ENCODE peak calls at places on chromosome 22, in ten cellular contexts. G is CD8-positive, alpha-beta T cell; U is GM23248; W is prostate gland; D is IMR-90; K is left ventricle myocardium inferior; R is cardiac fibroblast; P is lower leg skin; V is tibial artery; B is right cardiac atrium. E is an unnamed sample.

GRCh38 chr22:35538801-35539321 is 1.8 kb upstream of the RASD2 start:
- DNase-seq in K (no peak), P (no peak), R (no peak), B (no peak), W (no peak), D (no peak), V (no peak), G (no peak), U (peak; percentile 57), E (peak; percentile 45)

GRCh38 chr22:28837640-28838039 is 37.3 kb upstream of the XBP1 start:
- DNase-seq in V (no peak), W (no peak), P (no peak), R (no peak), G (no peak), K (no peak), U (no peak), B (no peak), D (no peak), E (no peak)

GRCh38 chr22:24200616-24201212 is 19.4 kb downstream of the SUSD2 start:
- DNase-seq in P (no peak), G (no peak), V (no peak), K (no peak), W (no peak), D (peak; percentile 51), R (peak; percentile 79), B (no peak), U (peak; percentile 74), E (peak; percentile 75)

GRCh38 chr22:40345271-40345670 is 1.0 kb upstream of the ADSL start:
- DNase-seq in V (no peak), P (no peak), K (no peak), R (peak; percentile 14), B (no peak), D (peak; percentile 41), U (peak; percentile 60), W (no peak), G (peak; percentile 47), E (peak; percentile 66)

GRCh38 chr22:49018601-49019000 is 809.1 kb downstream of the BRD1 start:
- DNase-seq in V (peak; percentile 12), W (no peak), B (no peak), R (no peak), G (no peak), U (no peak), K (no peak), D (no peak), P (no peak), E (no peak)

GRCh38 chr22:38246692-38247091 is 26.1 kb downstream of the TMEM184B start:
- DNase-seq in U (no peak), W (no peak), K (peak; percentile 66), V (peak; percentile 84), P (no peak), G (no peak), B (peak; percentile 90), D (no peak), R (no peak), E (no peak)

GRCh38 chr22:36180038-36180880 is 19.7 kb upstream of the APOL3 start:
- DNase-seq in R (peak; percentile 81), G (peak; percentile 83), V (peak; percentile 91), K (peak; percentile 89), W (peak; percentile 78), U (peak; percentile 81), B (peak; percentile 92), D (peak; percentile 56), P (peak; percentile 75), E (peak; percentile 61)

GRCh38 chr22:26889794-26890193 is 232.4 kb downstream of the MIAT start:
- DNase-seq in W (no peak), V (no peak), B (no peak), P (no peak), D (no peak), R (no peak), G (no peak), K (no peak), U (peak; percentile 33), E (no peak)

GRCh38 chr22:37483594-37484114 is 2.5 kb downstream of the MFNG start:
- DNase-seq in W (no peak), V (no peak), D (no peak), K (no peak), G (no peak), R (no peak), B (no peak), P (no peak), U (peak; percentile 33), E (no peak)

GRCh38 chr22:49574861-49575702 is 252.6 kb downstream of the BRD1 start:
- DNase-seq in R (no peak), W (no peak), U (no peak), P (no peak), D (no peak), K (peak; percentile 36), V (no peak), B (peak; percentile 49), G (no peak), E (no peak)

GRCh38 chr22:39900306-39901227 is at the start of gene GRAP2:
- DNase-seq in W (no peak), U (no peak), K (no peak), R (no peak), G (peak; percentile 84), D (no peak), B (no peak), V (no peak), P (no peak), E (no peak)

GRCh38 chr22:23591203-23591791 is 11.2 kb upstream of the IGLL1 start:
- DNase-seq in B (peak; percentile 76), W (peak; percentile 59), R (peak; percentile 78), V (peak; percentile 40), G (peak; percentile 62), K (peak; percentile 36), U (peak; percentile 58), D (peak; percentile 54), P (no peak), E (peak; percentile 53)

GRCh38 chr22:23216331-23217170 is 36.2 kb downstream of the BCR start:
- DNase-seq in R (no peak), W (no peak), B (peak; percentile 27), G (peak; percentile 48), K (no peak), D (no peak), V (no peak), U (no peak), P (no peak), E (no peak)

GRCh38 chr22:35984776-35985175 is 43.8 kb downstream of the RBFOX2 start:
- DNase-seq in W (no peak), R (no peak), D (no peak), B (no peak), P (no peak), K (no peak), U (peak; percentile 43), V (no peak), G (no peak), E (no peak)

GRCh38 chr22:20247010-20247505 is 21.1 kb downstream of the RTN4R start:
- DNase-seq in G (no peak), B (peak; percentile 78), W (no peak), V (no peak), K (no peak), U (no peak), R (peak; percentile 39), P (no peak), D (peak; percentile 39), E (no peak)

GRCh38 chr22:20249797-20250354 is 18.2 kb downstream of the RTN4R start:
- DNase-seq in G (no peak), V (no peak), R (peak; percentile 58), P (no peak), K (no peak), U (peak; percentile 67), W (peak; percentile 29), D (peak; percentile 39), B (peak; percentile 68), E (peak; percentile 41)

GRCh38 chr22:48906177-48906835 is 921.4 kb downstream of the BRD1 start:
- DNase-seq in K (no peak), V (no peak), W (no peak), R (no peak), P (no peak), B (no peak), U (no peak), G (no peak), D (no peak), E (no peak)

GRCh38 chr22:44703269-44703870 is 1.4 kb downstream of the PRR5 start:
- DNase-seq in G (peak; percentile 5), R (no peak), P (no peak), B (no peak), U (no peak), V (no peak), K (no peak), W (no peak), D (no peak), E (no peak)
- H3K4me3 ChIP-seq in G (peak overlapping the region; percentile 76), R (no peak overlapping the region), P (no peak overlapping the region), B (peak overlapping the region; percentile 78), U (peak overlapping the region; percentile 82), V (no peak overlapping the region), K (peak overlapping the region; percentile 75), W (peak overlapping the region; percentile 55), D (peak overlapping the region; percentile 62), E (peak overlapping the region; percentile 62)

GRCh38 chr22:19114984-19115552 is 7.1 kb downstream of the DGCR2 start:
- DNase-seq in V (no peak), K (no peak), B (no peak), U (no peak), P (no peak), W (no peak), R (no peak), D (no peak), G (no peak), E (no peak)
- H3K4me3 ChIP-seq in V (no peak overlapping the region), K (no peak overlapping the region), B (no peak overlapping the region), U (no peak overlapping the region), P (no peak overlapping the region), W (no peak overlapping the region), R (no peak overlapping the region), D (no peak overlapping the region), G (no peak overlapping the region), E (no peak overlapping the region)

GRCh38 chr22:25420925-25421904 is 143.3 kb upstream of the GRK3 start:
- DNase-seq in B (peak; percentile 49), U (peak; percentile 40), D (no peak), P (no peak), K (no peak), V (no peak), R (peak; percentile 11), W (no peak), G (no peak), E (no peak)

GRCh38 chr22:25417792-25418191 is 146.7 kb upstream of the GRK3 start:
- DNase-seq in U (no peak), G (no peak), B (no peak), D (no peak), P (no peak), V (no peak), R (no peak), W (no peak), K (no peak), E (no peak)

GRCh38 chr22:25413620-25414019 is 150.9 kb upstream of the GRK3 start:
- DNase-seq in K (no peak), U (peak; percentile 36), P (no peak), D (no peak), G (no peak), R (no peak), W (no peak), V (no peak), B (no peak), E (no peak)

GRCh38 chr22:25420471-25420924 is 144.0 kb upstream of the GRK3 start:
- DNase-seq in V (no peak), G (no peak), W (no peak), P (no peak), R (no peak), U (no peak), D (no peak), B (no peak), K (no peak), E (no peak)

GRCh38 chr22:25419247-25420113 is 145.0 kb upstream of the GRK3 start:
- DNase-seq in K (no peak), P (peak; percentile 56), R (peak; percentile 13), D (peak; percentile 47), W (no peak), V (peak; percentile 74), B (peak; percentile 57), G (no peak), U (peak; percentile 61), E (no peak)
- H3K4me3 ChIP-seq in K (peak overlapping the region; percentile 32), P (no peak overlapping the region), R (no peak overlapping the region), D (peak overlapping the region; percentile 17), W (no peak overlapping the region), V (no peak overlapping the region), B (no peak overlapping the region), G (peak overlapping the region; percentile 39), U (peak overlapping the region; percentile 57), E (no peak overlapping the region)

GRCh38 chr22:44331881-44332714 is 19.3 kb upstream of the SHISAL1 start:
- DNase-seq in W (no peak), P (no peak), B (peak; percentile 80), D (peak; percentile 33), R (peak; percentile 60), K (peak; percentile 37), U (peak; percentile 68), G (no peak), V (no peak), E (peak; percentile 39)
- H3K4me3 ChIP-seq in W (no peak overlapping the region), P (no peak overlapping the region), B (peak overlapping the region; percentile 64), D (peak overlapping the region; percentile 40), R (no peak overlapping the region), K (peak overlapping the region; percentile 50), U (peak overlapping the region; percentile 67), G (no peak overlapping the region), V (no peak overlapping the region), E (no peak overlapping the region)

E was measured in epithelial cell of esophagus.